ENCODE peak calls at places on chromosomes 13 and 19, in seven cellular contexts. A is neural progenitor cell, O is PC-3, H is PC-9, M is H9, T is GM23338, U is endothelial cell of umbilical vein. E is an unnamed sample.

GRCh38 chr19:17719730-17720486 is 628 bp downstream of the MAP1S start:
- DNase-seq in O (peak; percentile 34), H (peak; percentile 80), U (no peak), A (peak; percentile 37), T (peak; percentile 43), M (no peak), E (no peak)

GRCh38 chr19:35144600-35145436 is 1.8 kb downstream of the FXYD7 start:
- DNase-seq in T (peak; percentile 98), M (peak; percentile 87), H (peak; percentile 89), A (peak; percentile 89), U (no peak), O (peak; percentile 74), E (no peak)

GRCh38 chr13:50393641-50394040 is 378.4 kb downstream of the KCNRG start:
- DNase-seq in H (no peak), T (peak; percentile 43), M (peak; percentile 54), O (no peak), U (no peak), A (peak; percentile 77), E (no peak)

GRCh38 chr13:98576963-98577822 is at the start of gene STK24:
- DNase-seq in H (peak; percentile 80), U (peak; percentile 78), O (peak; percentile 69), A (peak; percentile 92), T (peak; percentile 79), M (peak; percentile 54), E (peak; percentile 72)

GRCh38 chr13:94050686-94051085 is 428.8 kb downstream of the DCT start:
- DNase-seq in T (no peak), O (no peak), A (no peak), U (no peak), H (no peak), M (no peak), E (no peak)

GRCh38 chr19:28605501-28606268 is 607.3 kb downstream of the UQCRFS1 start:
- DNase-seq in H (no peak), A (no peak), O (no peak), U (no peak), M (no peak), T (no peak), E (no peak)

GRCh38 chr19:41064974-41065569 is 23.2 kb upstream of the CYP2A13 start:
- DNase-seq in A (peak; percentile 38), O (peak; percentile 4), T (peak; percentile 88), M (peak; percentile 54), U (peak; percentile 32), H (no peak), E (peak; percentile 31)

GRCh38 chr13:111395511-111396393 is 75.3 kb downstream of the TEX29 start:
- DNase-seq in H (no peak), A (no peak), M (peak; percentile 16), U (no peak), O (no peak), T (no peak), E (no peak)

GRCh38 chr13:91126806-91127205 is 220.7 kb upstream of the MIR17HG start:
- DNase-seq in T (no peak), O (no peak), U (no peak), H (no peak), M (no peak), A (no peak), E (peak; percentile 56)

GRCh38 chr13:114005206-114005720 is 31.4 kb upstream of the C13orf46 start:
- DNase-seq in O (no peak), H (no peak), T (no peak), A (no peak), U (no peak), M (no peak), E (no peak)

GRCh38 chr19:4319067-4319718 is 14.8 kb downstream of the FSD1 start:
- DNase-seq in A (no peak), H (no peak), O (no peak), M (no peak), U (no peak), T (no peak), E (no peak)

GRCh38 chr19:11378319-11379189 is 4.1 kb downstream of the SWSAP1 start:
- DNase-seq in O (peak; percentile 95), A (peak; percentile 88), U (peak; percentile 49), M (peak; percentile 82), H (peak; percentile 51), T (peak; percentile 86), E (peak; percentile 86)

GRCh38 chr19:10339380-10339960 is at the start of gene ICAM3:
- DNase-seq in O (no peak), T (no peak), H (no peak), A (no peak), U (no peak), M (peak; percentile 64), E (no peak)

GRCh38 chr19:40592170-40592569 is 9.0 kb upstream of the LTBP4 start:
- DNase-seq in U (peak; percentile 60), O (peak; percentile 64), H (no peak), A (peak; percentile 44), M (peak; percentile 64), T (peak; percentile 89), E (peak; percentile 78)

GRCh38 chr13:40031031-40031430 is 375.6 kb downstream of the COG6 start:
- DNase-seq in U (peak; percentile 84), H (no peak), T (no peak), M (no peak), O (peak; percentile 69), A (no peak), E (peak; percentile 39)

GRCh38 chr19:40101813-40102212 is 11.1 kb upstream of the ZNF780A start:
- DNase-seq in U (no peak), O (no peak), H (no peak), M (no peak), A (no peak), T (no peak), E (no peak)

GRCh38 chr19:52997975-52998374 is 15.7 kb upstream of the ERVV-1 start:
- DNase-seq in U (no peak), M (no peak), O (no peak), A (no peak), T (peak; percentile 59), H (no peak), E (no peak)

GRCh38 chr19:40802300-40803169 is 3.5 kb downstream of the EGLN2 start:
- DNase-seq in M (no peak), O (no peak), U (no peak), A (no peak), H (no peak), T (no peak), E (no peak)

GRCh38 chr19:42124386-42124901 is 7.8 kb downstream of the POU2F2 start:
- DNase-seq in H (no peak), U (no peak), M (no peak), T (no peak), A (no peak), O (no peak), E (no peak)

GRCh38 chr19:27966390-27966816 is 1246.5 kb downstream of the UQCRFS1 start:
- DNase-seq in U (no peak), T (peak; percentile 51), O (peak; percentile 36), M (no peak), A (peak; percentile 19), H (no peak), E (peak; percentile 15)

GRCh38 chr13:33721719-33722118 is 96.2 kb upstream of the RFC3 start:
- DNase-seq in O (no peak), A (no peak), U (peak; percentile 15), T (no peak), M (no peak), H (no peak), E (peak; percentile 75)

GRCh38 chr13:39963612-39964011 is 308.1 kb downstream of the COG6 start:
- DNase-seq in T (no peak), H (no peak), U (no peak), O (no peak), A (no peak), M (no peak), E (no peak)

GRCh38 chr13:44300895-44301638 is 72.6 kb upstream of the SERP2 start:
- DNase-seq in A (no peak), T (no peak), U (peak; percentile 74), O (peak; percentile 89), H (peak; percentile 56), M (no peak), E (peak; percentile 76)

GRCh38 chr13:95536629-95537241 is 15.8 kb upstream of the CLDN10 start:
- DNase-seq in M (no peak), A (no peak), H (no peak), T (peak; percentile 45), U (peak; percentile 62), O (peak; percentile 67), E (peak; percentile 67)

GRCh38 chr13:92224052-92224821 is 825.8 kb downstream of the GPC5 start:
- DNase-seq in T (no peak), A (no peak), U (no peak), O (no peak), M (no peak), H (no peak), E (peak; percentile 98)

GRCh38 chr19:48629599-48630288 is 7.4 kb downstream of the DBP start:
- DNase-seq in U (peak; percentile 82), T (peak; percentile 99), A (peak; percentile 95), M (peak; percentile 99), H (no peak), O (no peak), E (peak; percentile 83)
- H3K4me2 ChIP-seq in U (peak overlapping the region; percentile 60), T (peak overlapping the region; percentile 89), A (peak overlapping the region; percentile 70), M (peak overlapping the region; percentile 58), H (no peak overlapping the region), O (no peak overlapping the region), E (no peak overlapping the region)

GRCh38 chr19:33096005-33096404 is 15.0 kb downstream of the GPATCH1 start:
- DNase-seq in O (no peak), T (no peak), H (no peak), A (no peak), M (no peak), U (no peak), E (no peak)

GRCh38 chr19:33094504-33095067 is 13.6 kb downstream of the GPATCH1 start:
- DNase-seq in U (no peak), H (no peak), A (no peak), T (no peak), M (no peak), O (peak; percentile 3), E (no peak)

GRCh38 chr19:33100894-33101644 is 20.1 kb downstream of the GPATCH1 start:
- DNase-seq in H (peak; percentile 74), A (no peak), M (no peak), U (no peak), T (no peak), O (peak; percentile 70), E (no peak)

GRCh38 chr19:33093420-33094210 is 12.6 kb downstream of the GPATCH1 start:
- DNase-seq in A (no peak), U (no peak), O (no peak), T (no peak), H (no peak), M (no peak), E (no peak)

GRCh38 chr19:33098023-33098652 is 17.2 kb downstream of the GPATCH1 start:
- DNase-seq in A (no peak), T (no peak), M (no peak), O (peak; percentile 65), H (peak; percentile 90), U (no peak), E (no peak)
- H4K20me1 ChIP-seq in A (no peaks in the 10 kb centered on the region), T (peaks cover 6% of the 10 kb centered on the region), M (no peaks in the 10 kb centered on the region), O (no peaks in the 10 kb centered on the region), H (no peaks in the 10 kb centered on the region), U (no peaks in the 10 kb centered on the region), E (no peaks in the 10 kb centered on the region)

GRCh38 chr19:58545286-58546068 is 1.6 kb downstream of the TRIM28 start:
- DNase-seq in U (no peak), T (no peak), M (no peak), O (no peak), A (peak; percentile 42), H (no peak), E (no peak)
- H3K79me2 ChIP-seq in U (peaks cover 50% of the 10 kb centered on the region), T (peaks cover 37% of the 10 kb centered on the region), M (peaks cover 26% of the 10 kb centered on the region), O (peaks cover 55% of the 10 kb centered on the region), A (peaks cover 51% of the 10 kb centered on the region), H (peaks cover 44% of the 10 kb centered on the region), E (peaks cover 50% of the 10 kb centered on the region)

DNA sequence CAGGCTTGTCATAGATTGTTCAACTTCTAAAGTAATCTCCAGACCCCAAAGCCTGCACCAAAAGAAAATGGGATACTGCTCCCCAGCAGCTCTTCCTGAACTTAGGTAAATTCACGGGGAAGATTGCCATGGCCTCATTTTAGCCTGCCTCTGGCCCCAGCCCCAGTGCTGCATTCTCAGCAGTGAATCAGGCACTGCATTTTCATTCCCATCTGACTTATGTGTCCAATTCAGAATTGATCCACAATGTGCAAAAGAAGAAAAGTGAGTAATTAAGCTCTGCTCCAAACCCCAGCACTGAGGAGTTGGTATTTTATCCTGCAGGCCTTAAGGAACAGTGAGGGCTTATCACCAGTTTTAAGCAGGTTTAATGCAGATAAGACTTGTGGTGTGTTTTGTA is 176.4 kb downstream of the KCTD12 start:
- DNase-seq in T (no peak), A (no peak), O (no peak), H (no peak), M (no peak), U (no peak), E (peak; percentile 37)
- H3K4me2 ChIP-seq in T (no peak overlapping the region), A (no peak overlapping the region), O (no peak overlapping the region), H (no peak overlapping the region), M (no peak overlapping the region), U (no peak overlapping the region), E (no peak overlapping the region)

E was measured in fibroblast of lung.